ENCODE peak calls at places on chromosomes 7 and 10, in ten cellular contexts. A is RPMI8226, S is mesendoderm, K is NCI-H446, O is choroid plexus epithelial cell, Y is stomach, X is NCI-H774, F is AG09319, Z is fibroblast of villous mesenchyme, B is GM18507. T is an unnamed sample.

GRCh38 chr10:62422068-62422590 is 48.0 kb downstream of the ZNF365 start:
- DNase-seq in A (no peak), S (no peak), K (no peak), O (peak), Y (no peak), X (no peak), F (peak), Z (peak), B (no peak), T (no peak)

GRCh38 chr7:99128076-99128950 is 15.6 kb downstream of the SMURF1 start:
- DNase-seq in A (no peak), S (no peak), K (no peak), O (no peak), Y (no peak), X (peak), F (no peak), Z (peak), B (no peak), T (no peak)

GRCh38 chr10:11799736-11800080 is 23.4 kb upstream of the PROSER2 start:
- DNase-seq in A (no peak), S (no peak), K (no peak), O (no peak), Y (no peak), X (no peak), F (no peak), Z (no peak), B (no peak), T (no peak)

GRCh38 chr7:50197547-50197946 is 104.5 kb upstream of the ZPBP start:
- DNase-seq in A (peak), S (peak), K (no peak), O (no peak), Y (no peak), X (no peak), F (no peak), Z (no peak), B (no peak), T (no peak)

GRCh38 chr7:11969627-11970026 is 137.6 kb upstream of the THSD7A start:
- DNase-seq in A (no peak), S (peak), K (no peak), O (no peak), Y (no peak), X (no peak), F (no peak), Z (no peak), B (no peak), T (no peak)

GRCh38 chr7:152462995-152463713 is 27.4 kb upstream of the KMT2C start:
- DNase-seq in A (no peak), S (peak), K (no peak), O (peak), Y (no peak), X (no peak), F (peak), Z (peak), B (no peak), T (no peak)

GRCh38 chr7:100061518-100062193 is 12.1 kb downstream of the ZSCAN21 start:
- DNase-seq in A (no peak), S (no peak), K (no peak), O (no peak), Y (no peak), X (no peak), F (no peak), Z (no peak), B (no peak), T (no peak)

GRCh38 chr10:22754298-22754697 is 39.9 kb upstream of the PIP4K2A start:
- DNase-seq in A (no peak), S (no peak), K (no peak), O (no peak), Y (no peak), X (no peak), F (no peak), Z (no peak), B (no peak), T (no peak)

GRCh38 chr10:123936426-123936825 is 44.8 kb upstream of the CPXM2 start:
- DNase-seq in A (no peak), S (no peak), K (no peak), O (no peak), Y (no peak), X (no peak), F (no peak), Z (no peak), B (no peak), T (no peak)

T was measured in suprapubic skin.